ENCODE peak calls at places on chromosome 19, in nine cellular contexts. One of them, this sample, is unnamed. For H3K4me1 and H3K27me3, the result is how much of the 10 kb centered on the place peaks cover.

GRCh38 chr19:28556371-28556770 is 656.6 kb downstream of the UQCRFS1 start:
- DNase-seq in cardiac muscle cell: peak
- DNase-seq in PC-9: no peak
- DNase-seq in prostate gland: no peak
- DNase-seq in stomach: no peak
- DNase-seq in uterus: no peak
- DNase-seq in tibial artery: no peak
- DNase-seq in lung: peak
- DNase-seq in heart left ventricle: no peak
- DNase-seq in this sample: no peak

GRCh38 chr19:34383599-34383998 is 18.6 kb downstream of the GPI start:
- DNase-seq in stomach: no peak
- DNase-seq in tibial artery: no peak
- DNase-seq in uterus: no peak
- DNase-seq in PC-9: no peak
- DNase-seq in prostate gland: no peak
- DNase-seq in heart left ventricle: no peak
- DNase-seq in lung: no peak
- DNase-seq in cardiac muscle cell: no peak
- DNase-seq in this sample: no peak

GRCh38 chr19:35334064-35334753 is 5.2 kb downstream of the CD22 start:
- DNase-seq in prostate gland: no peak
- DNase-seq in heart left ventricle: no peak
- DNase-seq in lung: no peak
- DNase-seq in uterus: no peak
- DNase-seq in PC-9: no peak
- DNase-seq in stomach: no peak
- DNase-seq in tibial artery: no peak
- DNase-seq in cardiac muscle cell: no peak
- DNase-seq in this sample: no peak

GRCh38 chr19:49506575-49507105 is 5.8 kb upstream of the FCGRT start:
- DNase-seq in cardiac muscle cell: peak
- DNase-seq in heart left ventricle: peak
- DNase-seq in prostate gland: no peak
- DNase-seq in PC-9: peak
- DNase-seq in uterus: no peak
- DNase-seq in stomach: peak
- DNase-seq in tibial artery: peak
- DNase-seq in lung: peak
- DNase-seq in this sample: no peak

GRCh38 chr19:18366027-18366435 is 19.9 kb upstream of the GDF15 start:
- DNase-seq in cardiac muscle cell: no peak
- DNase-seq in PC-9: no peak
- DNase-seq in tibial artery: no peak
- DNase-seq in lung: no peak
- DNase-seq in uterus: no peak
- DNase-seq in heart left ventricle: no peak
- DNase-seq in prostate gland: no peak
- DNase-seq in stomach: no peak
- DNase-seq in this sample: no peak

GRCh38 chr19:38700933-38701454 is 43.3 kb downstream of the CAPN12 start:
- DNase-seq in cardiac muscle cell: no peak
- DNase-seq in uterus: no peak
- DNase-seq in PC-9: no peak
- DNase-seq in prostate gland: no peak
- DNase-seq in stomach: no peak
- DNase-seq in heart left ventricle: no peak
- DNase-seq in lung: no peak
- DNase-seq in tibial artery: no peak
- DNase-seq in this sample: no peak

GRCh38 chr19:55082023-55082851 is 6.6 kb downstream of the EPS8L1 start:
- DNase-seq in stomach: no peak
- DNase-seq in heart left ventricle: peak
- DNase-seq in PC-9: no peak
- DNase-seq in prostate gland: no peak
- DNase-seq in tibial artery: no peak
- DNase-seq in cardiac muscle cell: no peak
- DNase-seq in uterus: no peak
- DNase-seq in lung: no peak
- DNase-seq in this sample: peak

GRCh38 chr19:372306-372890 is 27.8 kb upstream of the MIER2 start:
- DNase-seq in uterus: no peak
- DNase-seq in lung: no peak
- DNase-seq in cardiac muscle cell: no peak
- DNase-seq in stomach: peak
- DNase-seq in PC-9: no peak
- DNase-seq in heart left ventricle: peak
- DNase-seq in tibial artery: no peak
- DNase-seq in prostate gland: no peak
- DNase-seq in this sample: peak

GRCh38 chr19:52520013-52520412 is 7.5 kb upstream of the ZNF808 start:
- DNase-seq in cardiac muscle cell: peak
- DNase-seq in heart left ventricle: no peak
- DNase-seq in lung: no peak
- DNase-seq in stomach: no peak
- DNase-seq in prostate gland: no peak
- DNase-seq in tibial artery: no peak
- DNase-seq in PC-9: no peak
- DNase-seq in uterus: no peak
- DNase-seq in this sample: no peak

GRCh38 chr19:6733338-6734095 is 3.9 kb downstream of the GPR108 start:
- DNase-seq in heart left ventricle: no peak
- DNase-seq in cardiac muscle cell: no peak
- DNase-seq in PC-9: no peak
- DNase-seq in stomach: no peak
- DNase-seq in prostate gland: no peak
- DNase-seq in tibial artery: no peak
- DNase-seq in lung: peak
- DNase-seq in uterus: no peak
- DNase-seq in this sample: peak

GRCh38 chr19:30222993-30223865 is 149.0 kb upstream of the ZNF536 start:
- DNase-seq in cardiac muscle cell: peak
- DNase-seq in lung: no peak
- DNase-seq in heart left ventricle: no peak
- DNase-seq in uterus: no peak
- DNase-seq in prostate gland: no peak
- DNase-seq in PC-9: no peak
- DNase-seq in tibial artery: no peak
- DNase-seq in stomach: no peak
- DNase-seq in this sample: no peak

GRCh38 chr19:14149509-14149994 is 13.2 kb upstream of the ASF1B start:
- DNase-seq in tibial artery: peak
- DNase-seq in lung: peak
- DNase-seq in cardiac muscle cell: no peak
- DNase-seq in stomach: peak
- DNase-seq in PC-9: no peak
- DNase-seq in uterus: peak
- DNase-seq in prostate gland: peak
- DNase-seq in heart left ventricle: peak
- DNase-seq in this sample: peak

DNA sequence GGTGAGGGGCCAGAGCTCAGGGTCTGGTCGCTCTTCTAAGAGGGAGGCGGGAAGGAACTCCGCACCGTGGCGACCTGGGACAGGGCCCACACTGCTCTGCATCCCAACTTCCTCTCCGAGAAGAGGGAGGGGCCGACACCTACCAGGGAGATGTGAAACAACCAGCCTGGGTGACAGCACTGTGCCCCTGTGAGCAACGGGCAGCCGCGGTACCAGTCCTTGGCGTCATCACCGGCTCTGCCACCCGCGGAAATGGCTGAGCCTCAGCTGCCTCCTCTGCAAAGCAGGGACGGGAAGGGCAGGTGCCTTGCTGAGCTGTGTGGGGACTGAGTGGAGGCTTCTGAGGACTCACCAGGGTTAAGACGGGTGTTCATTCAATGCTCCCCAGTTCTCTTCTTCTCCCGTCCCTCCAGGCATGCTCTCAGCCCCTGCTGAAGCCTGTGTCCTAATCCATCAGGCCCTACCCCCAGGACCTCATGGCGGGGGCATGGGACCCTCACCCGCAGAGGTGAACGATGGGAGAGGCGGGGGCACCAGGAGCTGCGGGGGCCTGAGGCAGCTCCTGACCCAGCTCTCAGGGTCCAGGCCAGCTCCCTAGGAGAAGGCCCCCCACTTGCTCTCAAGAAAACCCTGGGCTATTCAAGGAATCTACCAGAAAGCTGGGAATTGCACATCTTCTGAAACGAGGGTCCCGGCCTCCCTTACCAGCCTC is 9.3 kb downstream of the ZNF787 start:
- DNase-seq in prostate gland: no peak
- DNase-seq in heart left ventricle: peak
- DNase-seq in lung: peak
- DNase-seq in stomach: peak
- DNase-seq in PC-9: peak
- DNase-seq in tibial artery: no peak
- DNase-seq in uterus: no peak
- DNase-seq in cardiac muscle cell: no peak
- DNase-seq in this sample: peak
- H3K4me1 ChIP-seq in prostate gland: under half
- H3K4me1 ChIP-seq in heart left ventricle: half or more
- H3K4me1 ChIP-seq in lung: half or more
- H3K4me1 ChIP-seq in stomach: half or more
- H3K4me1 ChIP-seq in PC-9: under half
- H3K4me1 ChIP-seq in tibial artery: under half
- H3K4me1 ChIP-seq in uterus: under half
- H3K4me1 ChIP-seq in cardiac muscle cell: half or more
- H3K4me1 ChIP-seq in this sample: under half

GRCh38 chr19:3784607-3785463 is 1.3 kb downstream of the MATK start:
- DNase-seq in heart left ventricle: no peak
- DNase-seq in PC-9: no peak
- DNase-seq in cardiac muscle cell: no peak
- DNase-seq in lung: no peak
- DNase-seq in prostate gland: no peak
- DNase-seq in uterus: no peak
- DNase-seq in tibial artery: no peak
- DNase-seq in stomach: no peak
- DNase-seq in this sample: peak
- H3K27me3 ChIP-seq in heart left ventricle: under half
- H3K27me3 ChIP-seq in PC-9: under half
- H3K27me3 ChIP-seq in cardiac muscle cell: under half
- H3K27me3 ChIP-seq in lung: under half
- H3K27me3 ChIP-seq in prostate gland: under half
- H3K27me3 ChIP-seq in uterus: under half
- H3K27me3 ChIP-seq in tibial artery: half or more
- H3K27me3 ChIP-seq in stomach: half or more
- H3K27me3 ChIP-seq in this sample: under half

GRCh38 chr19:46901701-46902401 is 41.1 kb downstream of the ARHGAP35 start:
- DNase-seq in PC-9: no peak
- DNase-seq in cardiac muscle cell: no peak
- DNase-seq in lung: no peak
- DNase-seq in prostate gland: no peak
- DNase-seq in uterus: no peak
- DNase-seq in tibial artery: no peak
- DNase-seq in heart left ventricle: no peak
- DNase-seq in stomach: no peak
- DNase-seq in this sample: no peak

GRCh38 chr19:46903458-46903857 is 42.7 kb downstream of the ARHGAP35 start:
- DNase-seq in PC-9: no peak
- DNase-seq in lung: no peak
- DNase-seq in cardiac muscle cell: no peak
- DNase-seq in tibial artery: no peak
- DNase-seq in prostate gland: no peak
- DNase-seq in stomach: no peak
- DNase-seq in heart left ventricle: no peak
- DNase-seq in uterus: no peak
- DNase-seq in this sample: no peak

GRCh38 chr19:46902402-46902766 is 41.6 kb downstream of the ARHGAP35 start:
- DNase-seq in cardiac muscle cell: no peak
- DNase-seq in PC-9: peak
- DNase-seq in heart left ventricle: no peak
- DNase-seq in prostate gland: peak
- DNase-seq in stomach: peak
- DNase-seq in tibial artery: no peak
- DNase-seq in lung: peak
- DNase-seq in uterus: no peak
- DNase-seq in this sample: no peak

GRCh38 chr19:46898731-46899130 is 37.9 kb downstream of the ARHGAP35 start:
- DNase-seq in uterus: peak
- DNase-seq in cardiac muscle cell: peak
- DNase-seq in tibial artery: no peak
- DNase-seq in lung: no peak
- DNase-seq in heart left ventricle: no peak
- DNase-seq in stomach: no peak
- DNase-seq in PC-9: no peak
- DNase-seq in prostate gland: no peak
- DNase-seq in this sample: no peak

DNA sequence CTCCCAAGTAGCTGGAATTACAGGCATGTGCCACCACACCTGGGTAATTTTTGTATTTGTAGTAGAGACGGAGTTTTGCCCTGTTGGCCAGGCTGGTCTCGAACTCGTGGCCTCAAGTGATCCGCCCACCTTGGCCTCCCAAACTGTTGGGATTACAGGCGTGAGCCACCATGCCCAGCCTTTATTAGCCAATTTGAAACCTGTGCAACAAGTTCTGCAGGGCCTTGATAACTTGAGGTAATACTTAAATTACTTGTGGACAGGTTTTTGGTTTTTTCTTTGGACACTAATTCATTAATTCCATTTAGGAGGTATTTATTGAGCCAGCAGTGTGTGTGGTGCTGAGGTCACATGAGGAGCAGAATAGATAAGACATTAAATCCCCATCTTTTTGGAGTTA is 39.5 kb downstream of the ARHGAP35 start:
- DNase-seq in stomach: no peak
- DNase-seq in heart left ventricle: no peak
- DNase-seq in uterus: no peak
- DNase-seq in PC-9: no peak
- DNase-seq in lung: no peak
- DNase-seq in prostate gland: no peak
- DNase-seq in tibial artery: no peak
- DNase-seq in cardiac muscle cell: no peak
- DNase-seq in this sample: no peak
- H3K4me1 ChIP-seq in stomach: half or more
- H3K4me1 ChIP-seq in heart left ventricle: under half
- H3K4me1 ChIP-seq in uterus: under half
- H3K4me1 ChIP-seq in PC-9: half or more
- H3K4me1 ChIP-seq in lung: under half
- H3K4me1 ChIP-seq in prostate gland: under half
- H3K4me1 ChIP-seq in tibial artery: under half
- H3K4me1 ChIP-seq in cardiac muscle cell: under half
- H3K4me1 ChIP-seq in this sample: under half

GRCh38 chr19:7863157-7863970 is 10.8 kb downstream of the PRR36 start:
- DNase-seq in lung: no peak
- DNase-seq in prostate gland: no peak
- DNase-seq in cardiac muscle cell: peak
- DNase-seq in tibial artery: no peak
- DNase-seq in PC-9: no peak
- DNase-seq in heart left ventricle: no peak
- DNase-seq in uterus: no peak
- DNase-seq in stomach: no peak
- DNase-seq in this sample: peak
- H3K27me3 ChIP-seq in lung: under half
- H3K27me3 ChIP-seq in prostate gland: under half
- H3K27me3 ChIP-seq in cardiac muscle cell: half or more
- H3K27me3 ChIP-seq in tibial artery: half or more
- H3K27me3 ChIP-seq in PC-9: under half
- H3K27me3 ChIP-seq in heart left ventricle: under half
- H3K27me3 ChIP-seq in uterus: under half
- H3K27me3 ChIP-seq in stomach: half or more
- H3K27me3 ChIP-seq in this sample: under half